ENCODE peak calls at places on chromosome 19, in eight cellular contexts. One of them, this sample, is unnamed.

GRCh38 chr19:18859676-18860301 is 28.0 kb downstream of the UPF1 start:
- DNase-seq in Panc1: no peak
- DNase-seq in AG04450: no peak
- DNase-seq in ascending aorta: no peak
- DNase-seq in brain microvascular endothelial cell: no peak
- DNase-seq in lower leg skin: no peak
- DNase-seq in tibial artery: no peak
- DNase-seq in suprapubic skin: no peak
- DNase-seq in this sample: no peak

GRCh38 chr19:16365300-16365996 is 40.8 kb downstream of the KLF2 start:
- DNase-seq in brain microvascular endothelial cell: no peak
- DNase-seq in tibial artery: no peak
- DNase-seq in ascending aorta: no peak
- DNase-seq in AG04450: no peak
- DNase-seq in suprapubic skin: no peak
- DNase-seq in lower leg skin: no peak
- DNase-seq in Panc1: no peak
- DNase-seq in this sample: no peak

GRCh38 chr19:47002853-47003610 is 16.6 kb upstream of the NPAS1 start:
- DNase-seq in AG04450: no peak
- DNase-seq in tibial artery: no peak
- DNase-seq in lower leg skin: no peak
- DNase-seq in Panc1: no peak
- DNase-seq in brain microvascular endothelial cell: no peak
- DNase-seq in ascending aorta: no peak
- DNase-seq in suprapubic skin: no peak
- DNase-seq in this sample: no peak

GRCh38 chr19:17829855-17830566 is 8.7 kb upstream of the INSL3 start:
- DNase-seq in tibial artery: no peak
- DNase-seq in lower leg skin: no peak
- DNase-seq in Panc1: peak
- DNase-seq in AG04450: no peak
- DNase-seq in brain microvascular endothelial cell: peak
- DNase-seq in ascending aorta: no peak
- DNase-seq in suprapubic skin: no peak
- DNase-seq in this sample: no peak

GRCh38 chr19:17641181-17641580 is 47.0 kb downstream of the UNC13A start:
- DNase-seq in Panc1: no peak
- DNase-seq in tibial artery: no peak
- DNase-seq in ascending aorta: no peak
- DNase-seq in suprapubic skin: no peak
- DNase-seq in brain microvascular endothelial cell: no peak
- DNase-seq in lower leg skin: no peak
- DNase-seq in AG04450: no peak
- DNase-seq in this sample: no peak

GRCh38 chr19:5690955-5691204 is 785 bp downstream of the RPL36 start:
- DNase-seq in suprapubic skin: no peak
- DNase-seq in tibial artery: no peak
- DNase-seq in lower leg skin: no peak
- DNase-seq in AG04450: no peak
- DNase-seq in brain microvascular endothelial cell: no peak
- DNase-seq in Panc1: no peak
- DNase-seq in ascending aorta: no peak
- DNase-seq in this sample: no peak

GRCh38 chr19:50333737-50334617 is 4.8 kb upstream of the KCNC3 start:
- DNase-seq in tibial artery: peak
- DNase-seq in brain microvascular endothelial cell: no peak
- DNase-seq in AG04450: peak
- DNase-seq in Panc1: no peak
- DNase-seq in lower leg skin: peak
- DNase-seq in ascending aorta: peak
- DNase-seq in suprapubic skin: no peak
- DNase-seq in this sample: no peak

GRCh38 chr19:46967578-46968018 is 52.0 kb upstream of the NPAS1 start:
- DNase-seq in suprapubic skin: no peak
- DNase-seq in ascending aorta: no peak
- DNase-seq in brain microvascular endothelial cell: no peak
- DNase-seq in Panc1: no peak
- DNase-seq in tibial artery: peak
- DNase-seq in lower leg skin: no peak
- DNase-seq in AG04450: no peak
- DNase-seq in this sample: no peak

GRCh38 chr19:49498475-49498874 is 2.2 kb downstream of the RPS11 start:
- DNase-seq in AG04450: no peak
- DNase-seq in suprapubic skin: no peak
- DNase-seq in brain microvascular endothelial cell: no peak
- DNase-seq in Panc1: no peak
- DNase-seq in tibial artery: no peak
- DNase-seq in ascending aorta: no peak
- DNase-seq in lower leg skin: no peak
- DNase-seq in this sample: no peak

GRCh38 chr19:5567971-5568407 is 236 bp upstream of the TINCR start:
- DNase-seq in lower leg skin: no peak
- DNase-seq in brain microvascular endothelial cell: no peak
- DNase-seq in Panc1: no peak
- DNase-seq in AG04450: no peak
- DNase-seq in ascending aorta: no peak
- DNase-seq in tibial artery: no peak
- DNase-seq in suprapubic skin: no peak
- DNase-seq in this sample: no peak

GRCh38 chr19:58056261-58056660 is 2.8 kb upstream of the ZNF135 start:
- DNase-seq in tibial artery: no peak
- DNase-seq in suprapubic skin: no peak
- DNase-seq in lower leg skin: no peak
- DNase-seq in ascending aorta: no peak
- DNase-seq in brain microvascular endothelial cell: no peak
- DNase-seq in AG04450: no peak
- DNase-seq in Panc1: no peak
- DNase-seq in this sample: no peak

GRCh38 chr19:17282488-17283256 is 971 bp downstream of the ANKLE1 start:
- DNase-seq in AG04450: no peak
- DNase-seq in ascending aorta: peak
- DNase-seq in suprapubic skin: peak
- DNase-seq in brain microvascular endothelial cell: peak
- DNase-seq in Panc1: no peak
- DNase-seq in tibial artery: peak
- DNase-seq in lower leg skin: peak
- DNase-seq in this sample: no peak

GRCh38 chr19:31111741-31112140 is 237.5 kb downstream of the TSHZ3 start:
- DNase-seq in AG04450: no peak
- DNase-seq in brain microvascular endothelial cell: no peak
- DNase-seq in Panc1: no peak
- DNase-seq in lower leg skin: peak
- DNase-seq in suprapubic skin: no peak
- DNase-seq in ascending aorta: no peak
- DNase-seq in tibial artery: no peak
- DNase-seq in this sample: no peak

GRCh38 chr19:17391371-17392151 is 2.4 kb downstream of the CCDC194 start:
- DNase-seq in ascending aorta: no peak
- DNase-seq in tibial artery: no peak
- DNase-seq in suprapubic skin: no peak
- DNase-seq in Panc1: no peak
- DNase-seq in lower leg skin: no peak
- DNase-seq in brain microvascular endothelial cell: no peak
- DNase-seq in AG04450: no peak
- DNase-seq in this sample: no peak

GRCh38 chr19:12856684-12857083 is 18.4 kb downstream of the MAST1 start:
- DNase-seq in ascending aorta: no peak
- DNase-seq in Panc1: no peak
- DNase-seq in brain microvascular endothelial cell: no peak
- DNase-seq in tibial artery: no peak
- DNase-seq in suprapubic skin: no peak
- DNase-seq in AG04450: no peak
- DNase-seq in lower leg skin: no peak
- DNase-seq in this sample: no peak

GRCh38 chr19:12864143-12864542 is 17.1 kb downstream of the DNASE2 start:
- DNase-seq in AG04450: no peak
- DNase-seq in brain microvascular endothelial cell: no peak
- DNase-seq in ascending aorta: no peak
- DNase-seq in tibial artery: no peak
- DNase-seq in lower leg skin: no peak
- DNase-seq in suprapubic skin: no peak
- DNase-seq in Panc1: no peak
- DNase-seq in this sample: no peak

GRCh38 chr19:12859546-12859945 is 21.2 kb downstream of the MAST1 start:
- DNase-seq in brain microvascular endothelial cell: no peak
- DNase-seq in Panc1: no peak
- DNase-seq in tibial artery: no peak
- DNase-seq in lower leg skin: no peak
- DNase-seq in suprapubic skin: no peak
- DNase-seq in AG04450: no peak
- DNase-seq in ascending aorta: no peak
- DNase-seq in this sample: no peak

DNA sequence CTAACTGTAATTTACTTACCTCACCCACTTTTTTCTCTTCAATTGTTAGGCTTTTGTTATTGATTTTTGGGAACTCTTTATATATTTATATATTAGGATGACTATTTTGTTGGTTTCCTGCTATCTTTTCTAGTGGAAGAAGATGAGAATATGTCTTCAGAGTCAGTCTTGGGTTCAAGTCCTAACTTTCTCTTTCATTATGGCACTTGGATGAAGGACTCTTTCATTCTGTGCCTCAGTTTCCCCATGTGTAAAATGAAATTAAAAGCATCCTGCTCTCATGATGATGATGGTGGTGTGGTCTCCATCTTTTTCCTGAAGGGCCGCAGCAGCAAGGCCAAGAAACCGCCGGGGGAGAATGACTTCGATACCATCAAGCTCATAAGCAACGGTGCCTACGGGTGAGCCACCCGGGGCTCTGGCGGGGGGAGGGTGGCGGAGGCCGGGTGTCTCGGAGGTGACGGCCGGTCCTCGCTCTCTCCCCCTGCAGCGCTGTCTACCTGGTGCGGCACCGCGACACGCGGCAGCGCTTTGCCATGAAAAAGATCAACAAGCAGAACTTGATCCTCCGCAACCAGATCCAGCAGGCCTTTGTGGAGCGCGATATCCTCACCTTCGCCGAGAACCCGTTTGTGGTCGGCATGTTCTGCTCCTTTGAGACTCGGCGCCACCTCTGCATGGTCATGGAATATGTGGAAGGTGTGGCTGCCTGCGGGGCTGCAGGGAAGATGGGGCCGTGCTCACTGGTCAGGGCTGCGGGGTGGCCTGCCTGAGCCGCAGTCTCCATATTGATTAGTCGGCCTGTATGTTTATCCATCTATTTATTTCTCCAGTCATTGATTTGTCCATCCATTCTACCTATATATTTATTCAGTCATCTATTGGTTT is 20.0 kb downstream of the MAST1 start:
- DNase-seq in lower leg skin: no peak
- DNase-seq in suprapubic skin: no peak
- DNase-seq in AG04450: no peak
- DNase-seq in Panc1: no peak
- DNase-seq in ascending aorta: no peak
- DNase-seq in brain microvascular endothelial cell: no peak
- DNase-seq in tibial artery: no peak
- DNase-seq in this sample: no peak
- TF ChIP-seq CTCF in lower leg skin: no peak
- TF ChIP-seq CTCF in suprapubic skin: no peak
- TF ChIP-seq CTCF in AG04450: no peak
- TF ChIP-seq CTCF in Panc1: no peak
- TF ChIP-seq CTCF in ascending aorta: no peak
- TF ChIP-seq CTCF in brain microvascular endothelial cell: no peak
- TF ChIP-seq CTCF in tibial artery: no peak
- TF ChIP-seq CTCF in this sample: no peak

GRCh38 chr19:35055715-35056179 is 14.2 kb downstream of the HPN start:
- DNase-seq in AG04450: no peak
- DNase-seq in lower leg skin: no peak
- DNase-seq in suprapubic skin: no peak
- DNase-seq in tibial artery: no peak
- DNase-seq in ascending aorta: no peak
- DNase-seq in Panc1: no peak
- DNase-seq in brain microvascular endothelial cell: no peak
- DNase-seq in this sample: no peak
- TF ChIP-seq CTCF in AG04450: no peak
- TF ChIP-seq CTCF in lower leg skin: no peak
- TF ChIP-seq CTCF in suprapubic skin: no peak
- TF ChIP-seq CTCF in tibial artery: no peak
- TF ChIP-seq CTCF in ascending aorta: no peak
- TF ChIP-seq CTCF in Panc1: no peak
- TF ChIP-seq CTCF in brain microvascular endothelial cell: peak
- TF ChIP-seq CTCF in this sample: peak

DNA sequence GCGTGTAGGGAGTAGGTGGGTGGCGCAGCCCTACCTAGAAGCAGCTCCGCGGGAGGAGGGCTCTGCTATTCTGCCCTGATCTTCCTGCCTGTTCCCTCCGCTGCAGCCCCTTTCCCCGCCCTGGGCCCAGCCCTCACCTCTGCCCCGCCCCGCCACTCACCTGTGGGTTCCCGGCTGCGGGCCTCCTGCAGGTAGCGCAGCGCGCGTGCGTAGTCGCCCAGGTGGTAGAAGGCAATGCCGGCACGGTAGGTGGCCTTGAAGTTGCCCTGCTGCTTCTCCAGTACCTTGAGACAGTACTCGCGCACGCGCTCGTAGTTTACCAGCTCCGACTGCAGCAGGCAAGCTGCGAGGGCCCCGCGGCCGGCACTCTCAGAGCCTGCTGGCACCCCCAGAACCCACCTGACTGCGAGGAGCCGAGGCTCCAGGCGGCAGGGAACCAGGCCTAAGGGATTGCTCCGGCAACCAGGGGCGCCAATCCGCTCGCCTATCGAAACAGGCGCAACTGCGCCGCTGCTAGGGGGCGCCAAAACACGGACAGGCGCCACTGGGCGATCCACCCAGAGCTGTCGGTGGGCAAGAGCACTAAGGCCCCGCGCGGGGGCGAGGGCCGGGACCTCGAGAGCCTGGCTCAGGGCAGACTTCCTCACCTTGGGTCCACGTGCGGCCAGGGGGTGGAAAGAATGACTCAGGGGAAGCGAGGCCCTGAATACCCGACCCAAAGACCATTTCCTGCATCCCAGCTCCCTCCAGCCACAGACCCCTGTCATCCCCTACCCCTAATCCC is 965 bp downstream of the TTC9B start:
- DNase-seq in brain microvascular endothelial cell: no peak
- DNase-seq in ascending aorta: no peak
- DNase-seq in lower leg skin: no peak
- DNase-seq in Panc1: peak
- DNase-seq in suprapubic skin: no peak
- DNase-seq in AG04450: no peak
- DNase-seq in tibial artery: no peak
- DNase-seq in this sample: no peak
- TF ChIP-seq CTCF in brain microvascular endothelial cell: peak
- TF ChIP-seq CTCF in ascending aorta: peak
- TF ChIP-seq CTCF in lower leg skin: no peak
- TF ChIP-seq CTCF in Panc1: no peak
- TF ChIP-seq CTCF in suprapubic skin: no peak
- TF ChIP-seq CTCF in AG04450: peak
- TF ChIP-seq CTCF in tibial artery: no peak
- TF ChIP-seq CTCF in this sample: peak

GRCh38 chr19:4256563-4256962 is 9.7 kb downstream of the YJU2 start:
- DNase-seq in Panc1: no peak
- DNase-seq in tibial artery: no peak
- DNase-seq in lower leg skin: no peak
- DNase-seq in ascending aorta: no peak
- DNase-seq in brain microvascular endothelial cell: no peak
- DNase-seq in AG04450: no peak
- DNase-seq in suprapubic skin: no peak
- DNase-seq in this sample: no peak
- TF ChIP-seq CTCF in Panc1: no peak
- TF ChIP-seq CTCF in tibial artery: no peak
- TF ChIP-seq CTCF in lower leg skin: no peak
- TF ChIP-seq CTCF in ascending aorta: no peak
- TF ChIP-seq CTCF in brain microvascular endothelial cell: peak
- TF ChIP-seq CTCF in AG04450: no peak
- TF ChIP-seq CTCF in suprapubic skin: no peak
- TF ChIP-seq CTCF in this sample: no peak